ENCODE peak calls at places on chromosomes 7 and 10, in seven cellular contexts. A, Q, K, Z, F, S and P are unnamed samples.

GRCh38 chr10:88272186-88272585 is 310.9 kb downstream of the RNLS start:
- DNase-seq in A (no peak), Q (no peak), K (no peak), Z (no peak), F (no peak), S (no peak), P (no peak)

GRCh38 chr10:43852141-43852540 is 203.5 kb upstream of the ZNF32 start:
- DNase-seq in A (no peak), Q (no peak), K (no peak), Z (no peak), F (no peak), S (no peak), P (no peak)

GRCh38 chr7:136023134-136023869 is 46.1 kb upstream of the MTPN start:
- DNase-seq in A (no peak), Q (no peak), K (no peak), Z (no peak), F (no peak), S (no peak), P (no peak)

GRCh38 chr7:85172530-85172941 is 14.3 kb downstream of the SEMA3D start:
- DNase-seq in A (no peak), Q (no peak), K (no peak), Z (no peak), F (no peak), S (no peak), P (no peak)

GRCh38 chr7:36103837-36104561 is 49.1 kb upstream of the EEPD1 start:
- DNase-seq in A (no peak), Q (no peak), K (no peak), Z (no peak), F (no peak), S (no peak), P (no peak)

GRCh38 chr7:2710256-2710655 is 22.3 kb downstream of the AMZ1 start:
- DNase-seq in A (no peak), Q (no peak), K (no peak), Z (no peak), F (no peak), S (peak), P (no peak)

GRCh38 chr7:4692055-4692454 is 10.0 kb downstream of the FOXK1 start:
- DNase-seq in A (peak), Q (peak), K (no peak), Z (no peak), F (no peak), S (no peak), P (no peak)

GRCh38 chr7:54253036-54253373 is 289.2 kb upstream of the VSTM2A start:
- DNase-seq in A (no peak), Q (no peak), K (no peak), Z (no peak), F (no peak), S (no peak), P (no peak)

GRCh38 chr7:119983468-119983867 is 289.5 kb upstream of the KCND2 start:
- DNase-seq in A (no peak), Q (no peak), K (no peak), Z (no peak), F (no peak), S (no peak), P (no peak)

GRCh38 chr10:77844713-77845454 is 81.7 kb downstream of the DLG5 start:
- DNase-seq in A (no peak), Q (no peak), K (no peak), Z (peak), F (no peak), S (no peak), P (no peak)

GRCh38 chr7:27165089-27165654 is at the start of gene HOXA9:
- DNase-seq in A (peak), Q (peak), K (peak), Z (no peak), F (no peak), S (no peak), P (peak)

GRCh38 chr10:119362122-119362521 is 154.8 kb downstream of the GRK5 start:
- DNase-seq in A (no peak), Q (no peak), K (peak), Z (no peak), F (no peak), S (no peak), P (no peak)

GRCh38 chr10:110530131-110530831 is 32.6 kb downstream of the DUSP5 start:
- DNase-seq in A (peak), Q (peak), K (peak), Z (peak), F (peak), S (no peak), P (peak)

GRCh38 chr10:96587255-96588059 is 645 bp upstream of the TM9SF3 start:
- DNase-seq in A (peak), Q (peak), K (peak), Z (peak), F (peak), S (no peak), P (peak)

GRCh38 chr10:46226232-46226631 is 60.6 kb upstream of the ANTXRL start:
- DNase-seq in A (no peak), Q (no peak), K (no peak), Z (no peak), F (peak), S (no peak), P (peak)

GRCh38 chr10:4767033-4767814 is 58.8 kb upstream of the AKR1E2 start:
- DNase-seq in A (no peak), Q (no peak), K (no peak), Z (peak), F (no peak), S (no peak), P (no peak)

GRCh38 chr10:9096288-9096687 is 1041.8 kb downstream of the GATA3 start:
- DNase-seq in A (no peak), Q (no peak), K (no peak), Z (no peak), F (no peak), S (no peak), P (no peak)

GRCh38 chr10:79336739-79337138 is 10.5 kb upstream of the PPIF start:
- DNase-seq in A (no peak), Q (peak), K (no peak), Z (no peak), F (no peak), S (no peak), P (no peak)

GRCh38 chr7:17005277-17005676 is 123.5 kb upstream of the AGR3 start:
- DNase-seq in A (no peak), Q (no peak), K (no peak), Z (no peak), F (no peak), S (no peak), P (no peak)

GRCh38 chr10:75803816-75804576 is 372.6 kb downstream of the LRMDA start:
- DNase-seq in A (no peak), Q (no peak), K (peak), Z (no peak), F (peak), S (no peak), P (no peak)

GRCh38 chr10:130932326-130933007 is 379.1 kb downstream of the TCERG1L start:
- DNase-seq in A (no peak), Q (no peak), K (no peak), Z (no peak), F (no peak), S (no peak), P (no peak)

GRCh38 chr7:122217125-122217524 is 73.1 kb upstream of the AASS start:
- DNase-seq in A (no peak), Q (no peak), K (no peak), Z (no peak), F (no peak), S (no peak), P (no peak)

GRCh38 chr7:128443817-128444216 is 11.9 kb upstream of the HILPDA start:
- DNase-seq in A (no peak), Q (no peak), K (no peak), Z (no peak), F (no peak), S (no peak), P (no peak)

GRCh38 chr10:29208816-29209215 is 80.1 kb upstream of the LYZL1 start:
- DNase-seq in A (no peak), Q (no peak), K (no peak), Z (no peak), F (no peak), S (no peak), P (no peak)

GRCh38 chr7:83793558-83793957 is 144.6 kb upstream of the SEMA3E start:
- DNase-seq in A (no peak), Q (no peak), K (no peak), Z (no peak), F (no peak), S (no peak), P (no peak)

GRCh38 chr10:93451244-93451947 is 30.7 kb downstream of the MYOF start:
- DNase-seq in A (no peak), Q (no peak), K (no peak), Z (no peak), F (no peak), S (no peak), P (no peak)

GRCh38 chr10:91022924-91023707 is 102.2 kb upstream of the ANKRD1 start:
- DNase-seq in A (no peak), Q (peak), K (no peak), Z (no peak), F (no peak), S (no peak), P (no peak)

GRCh38 chr10:71241114-71241898 is 28.9 kb downstream of the UNC5B start:
- DNase-seq in A (peak), Q (no peak), K (no peak), Z (no peak), F (no peak), S (no peak), P (no peak)

GRCh38 chr10:9038146-9038714 is 983.7 kb downstream of the GATA3 start:
- DNase-seq in A (no peak), Q (no peak), K (no peak), Z (no peak), F (no peak), S (no peak), P (no peak)

GRCh38 chr10:68424454-68425014 is 17.5 kb upstream of the RUFY2 start:
- DNase-seq in A (no peak), Q (no peak), K (no peak), Z (no peak), F (no peak), S (no peak), P (no peak)

GRCh38 chr7:7565746-7566650 is 686 bp upstream of the MIOS start:
- DNase-seq in A (no peak), Q (no peak), K (no peak), Z (peak), F (peak), S (no peak), P (no peak)

GRCh38 chr7:120583835-120584586 is 273.9 kb downstream of the TSPAN12 start:
- DNase-seq in A (no peak), Q (no peak), K (no peak), Z (no peak), F (no peak), S (no peak), P (no peak)

GRCh38 chr10:675532-675931 is 13.9 kb downstream of the DIP2C start:
- DNase-seq in A (no peak), Q (no peak), K (no peak), Z (no peak), F (no peak), S (no peak), P (no peak)

GRCh38 chr7:144738708-144739314 is 97.0 kb downstream of the TPK1 start:
- DNase-seq in A (no peak), Q (no peak), K (no peak), Z (peak), F (no peak), S (no peak), P (no peak)

GRCh38 chr10:132546567-132547420 is 9.2 kb downstream of the INPP5A start:
- DNase-seq in A (no peak), Q (peak), K (no peak), Z (no peak), F (peak), S (no peak), P (no peak)

GRCh38 chr7:82085116-82085515 is 315.3 kb upstream of the HGF start:
- DNase-seq in A (no peak), Q (no peak), K (no peak), Z (no peak), F (no peak), S (no peak), P (no peak)

GRCh38 chr7:2231992-2232765 is 566 bp downstream of the MAD1L1 start:
- DNase-seq in A (no peak), Q (no peak), K (no peak), Z (no peak), F (peak), S (no peak), P (no peak)

GRCh38 chr7:45624392-45624760 is 50.2 kb downstream of the ADCY1 start:
- DNase-seq in A (no peak), Q (no peak), K (no peak), Z (no peak), F (no peak), S (no peak), P (no peak)

GRCh38 chr10:84214612-84215235 is 10.6 kb downstream of the LRIT2 start:
- DNase-seq in A (no peak), Q (no peak), K (no peak), Z (no peak), F (no peak), S (no peak), P (peak)

GRCh38 chr10:72245949-72246525 is 27.7 kb upstream of the DDIT4 start:
- DNase-seq in A (no peak), Q (no peak), K (no peak), Z (no peak), F (no peak), S (no peak), P (no peak)

GRCh38 chr10:72251635-72252034 is 22.1 kb upstream of the DDIT4 start:
- DNase-seq in A (no peak), Q (no peak), K (no peak), Z (no peak), F (no peak), S (no peak), P (no peak)

GRCh38 chr10:72250666-72251065 is 23.1 kb upstream of the DDIT4 start:
- DNase-seq in A (peak), Q (peak), K (peak), Z (no peak), F (no peak), S (no peak), P (no peak)

GRCh38 chr10:72244573-72245038 is 28.5 kb upstream of the ASCC1 start:
- DNase-seq in A (no peak), Q (no peak), K (no peak), Z (peak), F (no peak), S (no peak), P (no peak)

DNA sequence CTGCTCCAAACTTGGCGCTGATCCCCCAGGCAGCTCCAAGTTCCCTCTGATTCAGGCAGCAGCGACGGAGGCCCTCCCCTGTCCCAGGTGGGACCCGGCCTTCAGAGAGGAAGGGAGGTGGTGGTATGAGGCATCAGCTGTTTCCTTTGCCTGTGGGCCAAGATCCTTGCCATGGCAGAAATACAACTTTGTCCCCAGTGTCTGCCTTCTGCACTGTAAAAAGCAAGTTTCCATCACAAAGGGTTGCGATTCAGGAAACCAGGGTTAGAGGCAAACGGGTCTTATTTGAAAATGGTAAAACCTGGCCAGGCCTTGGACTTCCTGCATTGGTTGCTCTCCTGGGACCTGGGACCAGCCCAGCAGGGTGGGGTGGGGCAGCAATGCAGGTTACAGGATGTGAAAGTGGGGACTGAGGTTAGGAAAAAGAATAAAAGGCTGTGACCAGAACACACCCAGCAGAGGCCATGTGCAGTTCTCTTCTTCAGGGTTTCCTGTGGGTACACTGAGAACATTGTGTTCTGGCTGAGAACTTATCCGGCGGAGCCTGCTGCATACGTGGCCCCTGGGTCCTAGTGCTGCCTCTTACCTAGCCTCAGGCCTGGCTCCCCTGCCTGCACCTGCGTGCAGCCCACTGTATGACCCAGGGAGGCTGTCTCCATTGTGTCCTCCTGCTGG is 25.1 kb upstream of the DDIT4 start:
- DNase-seq in A (peak), Q (peak), K (peak), Z (no peak), F (peak), S (peak), P (peak)
- TF ChIP-seq POLR2A in A (peak), Q (peak), K (peak), Z (peak), F (peak), S (peak), P (no peak)

GRCh38 chr7:30728591-30729100 is 23.3 kb upstream of the INMT start:
- DNase-seq in A (no peak), Q (no peak), K (no peak), Z (no peak), F (no peak), S (no peak), P (no peak)

GRCh38 chr7:30729642-30730041 is 22.3 kb upstream of the INMT start:
- DNase-seq in A (no peak), Q (no peak), K (no peak), Z (no peak), F (no peak), S (no peak), P (no peak)

GRCh38 chr7:30727061-30727945 is 24.6 kb upstream of the INMT start:
- DNase-seq in A (no peak), Q (no peak), K (no peak), Z (no peak), F (no peak), S (no peak), P (no peak)

GRCh38 chr7:30723776-30724175 is 28.2 kb upstream of the INMT start:
- DNase-seq in A (no peak), Q (no peak), K (no peak), Z (no peak), F (no peak), S (no peak), P (no peak)

GRCh38 chr7:30726296-30727006 is 25.5 kb upstream of the INMT start:
- DNase-seq in A (no peak), Q (no peak), K (no peak), Z (no peak), F (no peak), S (no peak), P (no peak)
- TF ChIP-seq CTCF in A (no peak), Q (no peak), K (no peak), Z (no peak), F (no peak), S (no peak), P (no peak)

GRCh38 chr10:122053314-122053713 is 64.4 kb downstream of the TACC2 start:
- DNase-seq in A (no peak), Q (peak), K (peak), Z (no peak), F (no peak), S (no peak), P (no peak)

GRCh38 chr10:122057841-122058240 is 68.9 kb downstream of the TACC2 start:
- DNase-seq in A (no peak), Q (peak), K (no peak), Z (no peak), F (no peak), S (no peak), P (no peak)

GRCh38 chr10:122055252-122055651 is 66.3 kb downstream of the TACC2 start:
- DNase-seq in A (no peak), Q (peak), K (no peak), Z (no peak), F (no peak), S (no peak), P (no peak)

GRCh38 chr10:122054046-122055025 is 65.4 kb downstream of the TACC2 start:
- DNase-seq in A (peak), Q (peak), K (peak), Z (peak), F (peak), S (no peak), P (no peak)

GRCh38 chr10:122056431-122057094 is 67.6 kb downstream of the TACC2 start:
- DNase-seq in A (no peak), Q (peak), K (peak), Z (no peak), F (no peak), S (no peak), P (no peak)
- TF ChIP-seq POLR2A in A (no peak), Q (no peak), K (no peak), Z (no peak), F (no peak), S (no peak), P (no peak)

DNA sequence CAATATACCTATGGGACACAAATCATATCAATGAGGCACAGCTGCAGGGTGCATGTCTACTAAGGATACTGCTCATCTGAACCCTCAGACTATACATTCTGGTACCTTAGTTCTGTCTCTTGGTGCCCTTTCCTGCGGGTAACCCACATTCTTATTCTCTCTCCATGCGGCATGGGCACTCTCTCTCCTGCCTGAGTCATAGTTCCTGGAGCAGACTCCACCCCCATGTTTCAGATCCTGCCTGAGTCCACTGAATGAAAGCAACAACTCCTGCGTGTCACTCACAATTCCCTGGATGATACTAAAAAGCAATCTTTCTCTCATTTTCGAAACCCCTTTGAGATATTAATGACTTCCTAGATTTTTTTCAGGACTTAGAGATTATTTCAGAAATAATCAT is 653.1 kb upstream of the C7orf33 start:
- DNase-seq in A (no peak), Q (no peak), K (no peak), Z (no peak), F (no peak), S (no peak), P (no peak)
- TF ChIP-seq CTCF in A (no peak), Q (no peak), K (no peak), Z (no peak), F (no peak), S (no peak), P (no peak)

DNA sequence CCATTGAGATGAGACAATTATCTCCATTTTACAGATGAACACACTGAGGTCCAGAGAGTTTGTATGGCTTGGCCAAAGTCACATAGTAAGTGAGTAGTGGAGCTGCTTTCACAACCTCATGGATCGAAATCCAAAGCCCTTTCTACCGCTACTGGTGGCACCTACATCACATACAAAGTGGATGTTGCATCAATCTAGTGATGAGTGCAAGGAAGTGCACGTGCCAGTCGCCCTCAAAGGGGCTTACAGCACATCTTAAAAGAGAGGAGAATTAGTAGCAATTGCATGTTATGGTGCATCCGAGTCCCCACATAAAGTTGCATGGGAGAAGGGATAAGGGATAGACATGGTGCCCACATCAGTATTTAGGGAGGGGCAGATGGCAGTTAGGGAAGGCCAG is 31.0 kb upstream of the GPR26 start:
- DNase-seq in A (no peak), Q (no peak), K (no peak), Z (no peak), F (no peak), S (no peak), P (no peak)
- TF ChIP-seq POLR2A in A (no peak), Q (no peak), K (no peak), Z (no peak), F (no peak), S (no peak), P (no peak)

GRCh38 chr7:13309535-13309934 is 622.1 kb downstream of the ARL4A start:
- DNase-seq in A (no peak), Q (no peak), K (no peak), Z (no peak), F (no peak), S (no peak), P (no peak)
- TF ChIP-seq CTCF in A (no peak), Q (no peak), K (no peak), Z (no peak), F (no peak), S (no peak), P (no peak)

GRCh38 chr7:29989257-29989995 is at the start of gene SCRN1:
- DNase-seq in A (peak), Q (peak), K (no peak), Z (peak), F (peak), S (no peak), P (peak)
- TF ChIP-seq POLR2A in A (no peak), Q (no peak), K (no peak), Z (peak), F (peak), S (peak), P (no peak)

DNA sequence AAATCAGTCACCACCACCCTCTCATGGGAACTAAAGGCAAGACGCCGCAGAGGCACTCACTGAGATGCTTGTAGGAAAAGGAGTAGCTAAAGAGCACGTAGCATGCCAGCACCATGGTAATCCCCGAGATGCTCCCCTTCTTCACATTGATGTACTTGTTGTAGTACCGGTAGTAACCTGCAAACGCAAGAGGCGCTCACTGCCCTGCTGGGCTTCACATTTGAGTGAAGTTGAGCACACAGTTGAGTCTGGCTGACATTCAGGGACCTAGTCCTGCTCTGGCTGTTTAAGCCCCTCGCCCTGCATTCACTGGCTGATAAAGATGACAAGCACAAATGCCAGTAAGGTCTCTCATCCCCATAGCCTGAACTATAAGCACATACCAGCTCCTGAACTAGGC is 6.9 kb downstream of the ATP5MF start:
- DNase-seq in A (no peak), Q (no peak), K (no peak), Z (no peak), F (no peak), S (no peak), P (no peak)
- TF ChIP-seq CTCF in A (no peak), Q (no peak), K (no peak), Z (peak), F (no peak), S (peak), P (no peak)